ENCODE peak calls at places on chromosomes 11 and 22, in nine cellular contexts. O, V, B, W, K, A, E, S and I are unnamed samples. For H3K9me3, the result is how much of the 10 kb centered on the place peaks cover.

GRCh38 chr11:27698872-27699241 is 1.4 kb downstream of the BDNF start:
- DNase-seq in O (no peak), V (peak), B (peak), W (peak), K (no peak), A (peak), E (peak), S (peak), I (no peak)

GRCh38 chr22:17842386-17842785 is 68.1 kb upstream of the BID start:
- DNase-seq in O (no peak), V (no peak), B (no peak), W (no peak), K (peak), A (no peak), E (no peak), S (no peak), I (no peak)

GRCh38 chr11:116502641-116503061 is 270.1 kb downstream of the BUD13 start:
- DNase-seq in O (no peak), V (no peak), B (no peak), W (peak), K (no peak), A (peak), E (no peak), S (no peak), I (no peak)

GRCh38 chr22:19055801-19056200 is 66.4 kb downstream of the DGCR2 start:
- DNase-seq in O (no peak), V (no peak), B (no peak), W (no peak), K (no peak), A (no peak), E (no peak), S (no peak), I (no peak)

GRCh38 chr11:1922411-1923113 is 3.1 kb downstream of the TNNT3 start:
- DNase-seq in O (no peak), V (peak), B (no peak), W (peak), K (no peak), A (no peak), E (no peak), S (no peak), I (no peak)

GRCh38 chr11:76803811-76804600 is 20.9 kb downstream of the TSKU start:
- DNase-seq in O (no peak), V (no peak), B (peak), W (no peak), K (no peak), A (no peak), E (no peak), S (no peak), I (no peak)

GRCh38 chr11:58912124-58912523 is 27.2 kb upstream of the GLYATL1 start:
- DNase-seq in O (no peak), V (no peak), B (peak), W (no peak), K (no peak), A (no peak), E (no peak), S (no peak), I (no peak)

GRCh38 chr11:65863889-65864757 is 3.9 kb downstream of the MUS81 start:
- DNase-seq in O (no peak), V (no peak), B (no peak), W (peak), K (no peak), A (peak), E (no peak), S (peak), I (no peak)

GRCh38 chr11:58490827-58491226 is 17.1 kb downstream of the OR5B21 start:
- DNase-seq in O (no peak), V (no peak), B (no peak), W (no peak), K (no peak), A (no peak), E (no peak), S (no peak), I (no peak)

GRCh38 chr11:121039971-121040613 is 16.2 kb downstream of the TBCEL start:
- DNase-seq in O (no peak), V (no peak), B (no peak), W (no peak), K (no peak), A (no peak), E (no peak), S (no peak), I (no peak)

GRCh38 chr11:87600938-87601337 is 563.2 kb downstream of the TMEM135 start:
- DNase-seq in O (no peak), V (no peak), B (no peak), W (no peak), K (no peak), A (no peak), E (no peak), S (no peak), I (no peak)

GRCh38 chr11:124863826-124864165 is 1.4 kb upstream of the ROBO3 start:
- DNase-seq in O (no peak), V (peak), B (no peak), W (no peak), K (no peak), A (no peak), E (no peak), S (no peak), I (no peak)

GRCh38 chr11:79011357-79011756 is 429.5 kb downstream of the TENM4 start:
- DNase-seq in O (no peak), V (no peak), B (no peak), W (no peak), K (no peak), A (no peak), E (no peak), S (no peak), I (no peak)

GRCh38 chr11:57504511-57504910 is 11.0 kb downstream of the SLC43A1 start:
- DNase-seq in O (no peak), V (no peak), B (no peak), W (no peak), K (no peak), A (no peak), E (no peak), S (no peak), I (no peak)

GRCh38 chr11:103279821-103280220 is 170.6 kb downstream of the DYNC2H1 start:
- DNase-seq in O (no peak), V (no peak), B (peak), W (no peak), K (no peak), A (no peak), E (no peak), S (no peak), I (no peak)

GRCh38 chr11:27757953-27758352 is 57.7 kb upstream of the BDNF start:
- DNase-seq in O (no peak), V (no peak), B (peak), W (no peak), K (no peak), A (no peak), E (no peak), S (no peak), I (no peak)

GRCh38 chr22:25048659-25049657 is 96.4 kb downstream of the KIAA1671 start:
- DNase-seq in O (no peak), V (peak), B (peak), W (peak), K (peak), A (peak), E (peak), S (peak), I (peak)

GRCh38 chr11:11206457-11206856 is 146.6 kb downstream of the CSNK2A3 start:
- DNase-seq in O (no peak), V (no peak), B (no peak), W (no peak), K (no peak), A (no peak), E (no peak), S (no peak), I (no peak)

GRCh38 chr11:57903011-57903410 is 120.7 kb upstream of the OR9Q1 start:
- DNase-seq in O (no peak), V (no peak), B (no peak), W (no peak), K (no peak), A (no peak), E (no peak), S (no peak), I (no peak)

GRCh38 chr11:10925149-10925926 is 67.5 kb upstream of the ZBED5 start:
- DNase-seq in O (no peak), V (no peak), B (no peak), W (no peak), K (no peak), A (no peak), E (no peak), S (no peak), I (no peak)

GRCh38 chr11:121300313-121300971 is 7.9 kb downstream of the SC5D start:
- DNase-seq in O (no peak), V (no peak), B (no peak), W (no peak), K (no peak), A (no peak), E (no peak), S (no peak), I (no peak)

GRCh38 chr11:65329944-65330403 is 3.7 kb upstream of the DPF2 start:
- DNase-seq in O (peak), V (peak), B (peak), W (peak), K (peak), A (peak), E (peak), S (peak), I (peak)

GRCh38 chr11:48169259-48169658 is 47.4 kb upstream of the OR4B1 start:
- DNase-seq in O (no peak), V (no peak), B (no peak), W (no peak), K (no peak), A (no peak), E (no peak), S (no peak), I (no peak)

GRCh38 chr11:35337136-35337918 is 82.0 kb downstream of the SLC1A2 start:
- DNase-seq in O (no peak), V (peak), B (peak), W (no peak), K (no peak), A (no peak), E (no peak), S (peak), I (no peak)

GRCh38 chr11:44990665-44991064 is 40.0 kb upstream of the TP53I11 start:
- DNase-seq in O (no peak), V (no peak), B (no peak), W (no peak), K (no peak), A (no peak), E (no peak), S (no peak), I (no peak)

GRCh38 chr11:108561535-108561991 is 32.0 kb downstream of the EXPH5 start:
- DNase-seq in O (no peak), V (no peak), B (peak), W (no peak), K (no peak), A (no peak), E (no peak), S (no peak), I (no peak)

GRCh38 chr11:9675691-9676090 is 11.8 kb downstream of the SWAP70 start:
- DNase-seq in O (no peak), V (no peak), B (no peak), W (no peak), K (no peak), A (no peak), E (peak), S (no peak), I (no peak)

GRCh38 chr11:125224391-125225015 is 60.0 kb downstream of the PKNOX2 start:
- DNase-seq in O (no peak), V (peak), B (peak), W (no peak), K (no peak), A (no peak), E (no peak), S (peak), I (no peak)

GRCh38 chr22:39360674-39361413 is 11.1 kb downstream of the SYNGR1 start:
- DNase-seq in O (no peak), V (no peak), B (no peak), W (no peak), K (no peak), A (no peak), E (no peak), S (no peak), I (no peak)

GRCh38 chr11:120124355-120124754 is 13.6 kb downstream of the TRIM29 start:
- DNase-seq in O (no peak), V (no peak), B (no peak), W (no peak), K (no peak), A (no peak), E (no peak), S (no peak), I (no peak)

GRCh38 chr11:3169235-3169951 is 4.3 kb upstream of the OSBPL5 start:
- DNase-seq in O (no peak), V (no peak), B (peak), W (peak), K (peak), A (peak), E (no peak), S (peak), I (no peak)

GRCh38 chr11:13189561-13190435 is 87.8 kb upstream of the BMAL1 start:
- DNase-seq in O (no peak), V (no peak), B (no peak), W (no peak), K (no peak), A (no peak), E (no peak), S (no peak), I (no peak)

GRCh38 chr11:13188179-13188578 is 89.4 kb upstream of the BMAL1 start:
- DNase-seq in O (no peak), V (no peak), B (no peak), W (no peak), K (no peak), A (no peak), E (no peak), S (no peak), I (no peak)

GRCh38 chr11:13193613-13194012 is 84.0 kb upstream of the BMAL1 start:
- DNase-seq in O (no peak), V (no peak), B (no peak), W (no peak), K (no peak), A (no peak), E (no peak), S (no peak), I (no peak)
- H3K9me3 ChIP-seq in O (under half), V (under half), B (under half), W (under half), K (under half), A (under half), E (under half), S (under half), I (under half)

GRCh38 chr11:31160504-31161422 is 208.8 kb downstream of the DCDC1 start:
- DNase-seq in O (no peak), V (no peak), B (no peak), W (no peak), K (no peak), A (no peak), E (peak), S (peak), I (no peak)
- H3K9me3 ChIP-seq in O (under half), V (under half), B (under half), W (under half), K (under half), A (under half), E (under half), S (under half), I (under half)

DNA sequence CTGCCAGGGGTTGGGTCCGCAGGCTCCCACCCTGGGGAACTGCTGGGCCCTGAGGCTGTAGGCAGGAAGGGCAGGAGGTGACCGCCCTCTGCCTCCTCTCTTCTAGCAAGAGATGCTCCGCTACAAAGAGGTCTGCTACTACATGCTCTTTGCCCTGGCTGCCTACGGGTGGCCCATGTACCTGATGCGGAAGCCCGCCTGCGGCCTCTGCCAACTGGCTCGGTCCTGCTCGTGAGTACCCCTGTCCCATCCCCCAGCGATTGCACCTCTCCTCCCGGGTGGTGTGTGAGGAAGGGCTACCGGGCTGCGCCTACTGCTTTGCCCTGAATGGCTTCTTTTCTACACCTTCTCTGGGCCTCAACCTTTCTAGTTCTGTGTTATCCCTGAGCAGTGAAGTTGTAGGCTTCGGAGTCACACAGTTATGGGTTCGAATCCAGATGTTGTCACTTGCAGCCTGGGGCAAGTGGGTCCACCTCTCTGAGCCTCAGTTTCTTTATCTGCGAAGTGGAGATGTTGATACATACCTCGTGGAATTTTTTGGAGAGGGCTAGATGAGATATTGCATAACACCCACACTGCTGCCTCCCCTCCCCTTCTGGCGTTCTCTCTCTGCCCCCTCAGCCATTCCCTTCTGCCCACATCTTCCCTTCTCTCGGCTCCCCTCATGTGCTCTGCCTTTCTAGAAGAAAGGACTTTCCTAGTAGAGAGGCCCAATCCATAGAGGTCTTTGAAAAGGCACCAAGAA is 21.1 kb upstream of the MYRF start:
- DNase-seq in O (no peak), V (no peak), B (no peak), W (no peak), K (no peak), A (no peak), E (no peak), S (no peak), I (no peak)
- H3K9me3 ChIP-seq in O (under half), V (under half), B (under half), W (under half), K (under half), A (under half), E (under half), S (under half), I (under half)

GRCh38 chr11:127898422-127899365 is 688.7 kb downstream of the ETS1 start:
- DNase-seq in O (no peak), V (no peak), B (no peak), W (no peak), K (no peak), A (no peak), E (no peak), S (no peak), I (no peak)

DNA sequence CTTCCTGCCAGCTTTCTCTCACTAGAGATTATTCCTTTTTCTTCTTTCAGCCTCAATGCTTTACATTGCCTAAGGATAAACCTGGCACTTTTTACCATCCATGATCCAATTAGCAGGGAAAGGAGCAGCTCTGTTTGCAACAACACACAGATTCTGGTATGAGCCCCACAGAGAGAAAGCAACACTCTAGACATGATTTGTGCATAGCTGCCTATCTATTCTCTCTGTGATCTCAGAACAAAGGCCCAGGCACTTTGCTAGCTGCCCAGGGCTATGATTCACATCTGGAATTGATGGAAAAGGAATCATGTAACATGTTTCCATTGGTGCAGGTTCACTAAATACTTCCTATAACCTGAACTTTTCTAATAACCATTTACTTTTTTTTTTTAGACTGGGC is 685.0 kb downstream of the ETS1 start:
- DNase-seq in O (no peak), V (no peak), B (no peak), W (no peak), K (no peak), A (no peak), E (no peak), S (no peak), I (no peak)
- H3K9me3 ChIP-seq in O (under half), V (under half), B (under half), W (under half), K (under half), A (under half), E (under half), S (under half), I (under half)

GRCh38 chr11:69618237-69618636 is 22.7 kb upstream of the CCND1 start:
- DNase-seq in O (no peak), V (no peak), B (no peak), W (no peak), K (no peak), A (no peak), E (no peak), S (no peak), I (no peak)
- H3K9me3 ChIP-seq in O (under half), V (under half), B (under half), W (under half), K (under half), A (under half), E (under half), S (under half), I (under half)

DNA sequence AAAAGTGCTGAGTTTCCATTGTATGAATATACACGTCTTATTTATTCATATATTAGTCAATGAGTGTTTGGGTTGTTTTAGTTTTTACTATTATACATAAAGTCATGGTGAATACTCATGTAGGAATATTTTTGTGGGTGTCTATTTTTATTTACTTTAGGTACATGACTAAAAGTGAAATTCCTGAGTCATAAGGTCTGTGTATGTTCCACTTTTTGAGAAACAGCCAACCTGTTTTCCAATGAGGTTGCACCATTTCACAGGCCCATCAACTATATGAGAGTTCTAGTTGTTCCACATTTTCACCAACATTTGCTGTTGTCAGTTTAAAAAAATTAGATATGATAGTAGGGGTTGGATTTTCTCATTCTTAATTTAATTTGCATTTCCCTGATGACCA is 6.6 kb upstream of the OR6X1 start:
- DNase-seq in O (no peak), V (no peak), B (no peak), W (no peak), K (no peak), A (no peak), E (no peak), S (no peak), I (no peak)
- H3K9me3 ChIP-seq in O (under half), V (under half), B (under half), W (under half), K (under half), A (under half), E (under half), S (under half), I (under half)

GRCh38 chr22:30685178-30685577 is 9.5 kb upstream of the OSBP2 start:
- DNase-seq in O (no peak), V (no peak), B (no peak), W (no peak), K (no peak), A (no peak), E (no peak), S (no peak), I (no peak)
- H3K9me3 ChIP-seq in O (under half), V (under half), B (under half), W (under half), K (under half), A (under half), E (under half), S (under half), I (under half)

GRCh38 chr11:12786891-12787290 is 112.7 kb downstream of the TEAD1 start:
- DNase-seq in O (no peak), V (no peak), B (no peak), W (no peak), K (no peak), A (no peak), E (no peak), S (no peak), I (no peak)
- H3K9me3 ChIP-seq in O (under half), V (under half), B (under half), W (under half), K (under half), A (under half), E (under half), S (under half), I (under half)

DNA sequence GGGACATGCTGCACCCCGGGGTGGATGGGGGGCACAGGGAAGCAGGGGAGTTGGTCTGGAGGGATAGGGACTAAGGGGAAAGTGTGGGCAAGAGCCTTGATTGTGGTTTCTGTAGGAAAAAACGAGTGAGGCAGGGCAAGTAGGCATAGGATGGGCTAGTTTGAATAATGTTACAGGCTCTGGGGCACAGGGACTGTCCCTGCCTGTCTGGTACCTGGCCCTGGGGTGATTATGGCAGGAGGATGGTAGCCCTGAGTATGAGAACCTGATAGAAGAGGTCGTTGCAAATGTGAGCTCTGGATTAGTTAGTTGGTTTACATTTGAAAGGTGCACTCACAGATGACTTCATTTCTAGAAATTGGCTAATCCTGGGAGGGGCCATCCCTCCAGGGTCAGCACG is 11.4 kb upstream of the SMIM38 start:
- DNase-seq in O (no peak), V (no peak), B (peak), W (no peak), K (no peak), A (no peak), E (no peak), S (no peak), I (no peak)
- H3K9me3 ChIP-seq in O (under half), V (under half), B (under half), W (under half), K (under half), A (under half), E (under half), S (under half), I (under half)

GRCh38 chr22:48628891-48629559 is 1198.6 kb downstream of the BRD1 start:
- DNase-seq in O (no peak), V (no peak), B (no peak), W (no peak), K (no peak), A (no peak), E (no peak), S (no peak), I (no peak)
- H3K9me3 ChIP-seq in O (under half), V (under half), B (half or more), W (under half), K (under half), A (under half), E (under half), S (under half), I (under half)